ENCODE peak calls at places on chromosome 18, in six cellular contexts. U is DMS153, G is left cardiac atrium, V is heart right ventricle, Q is substantia nigra, T is GM04503. H is an unnamed sample.

GRCh38 chr18:59823611-59824195 is 76.1 kb upstream of the PMAIP1 start:
- DNase-seq in T (no peak), Q (peak; percentile 18), G (peak; percentile 58), V (no peak), U (peak; percentile 61), H (peak; percentile 76)

GRCh38 chr18:51361130-51361860 is 163.8 kb upstream of the MEX3C start:
- DNase-seq in G (peak; percentile 34), U (no peak), T (no peak), V (no peak), Q (no peak), H (no peak)

GRCh38 chr18:7987284-7987976 is 420.3 kb downstream of the PTPRM start:
- DNase-seq in T (peak; percentile 38), U (no peak), G (no peak), V (no peak), Q (no peak), H (peak; percentile 56)

GRCh38 chr18:11391636-11392035 is 217.8 kb upstream of the SLC35G4 start:
- DNase-seq in V (no peak), G (no peak), T (no peak), Q (no peak), U (no peak), H (peak; percentile 17)

GRCh38 chr18:58584219-58585127 is 44.4 kb downstream of the ALPK2 start:
- DNase-seq in V (no peak), G (no peak), Q (no peak), U (no peak), T (peak; percentile 73), H (peak; percentile 64)

GRCh38 chr18:58937204-58937603 is 72.5 kb downstream of the ZNF532 start:
- DNase-seq in G (no peak), T (no peak), U (no peak), Q (no peak), V (no peak), H (peak; percentile 38)

GRCh38 chr18:3044931-3045698 is 32.2 kb upstream of the LPIN2 start:
- DNase-seq in U (peak; percentile 77), V (no peak), T (no peak), G (peak; percentile 57), Q (peak; percentile 6), H (no peak)

GRCh38 chr18:8778824-8779223 is 73.5 kb downstream of the MTCL1 start:
- DNase-seq in T (no peak), V (no peak), U (no peak), Q (no peak), G (no peak), H (no peak)

GRCh38 chr18:80202264-80202998 is 44.9 kb downstream of the PARD6G start:
- DNase-seq in Q (no peak), V (no peak), T (no peak), U (no peak), G (no peak), H (no peak)

H was measured in foreskin fibroblast.